ENCODE peak calls at places on chromosomes 1 and 21, in ten cellular contexts. L, T, I, Q, Y, O, B, Z, K and F are unnamed samples.

GRCh38 chr1:1777510-1777909 is 760 bp downstream of the NADK start:
- DNase-seq in L (peak; percentile 81), T (no peak), I (peak; percentile 88), Q (peak; percentile 10), Y (no peak), O (no peak), B (peak; percentile 52), Z (no peak), K (no peak), F (peak; percentile 58)

GRCh38 chr1:82264762-82265161 is 464.0 kb downstream of the ADGRL2 start:
- DNase-seq in L (no peak), T (no peak), I (no peak), Q (no peak), Y (no peak), O (no peak), B (no peak), Z (no peak), K (no peak), F (no peak)

GRCh38 chr1:164774413-164774812 is 215.4 kb downstream of the PBX1 start:
- DNase-seq in L (no peak), T (no peak), I (no peak), Q (no peak), Y (no peak), O (no peak), B (no peak), Z (no peak), K (no peak), F (peak; percentile 31)

GRCh38 chr1:168230709-168231108 is 4.9 kb downstream of the SFT2D2 start:
- DNase-seq in L (no peak), T (no peak), I (no peak), Q (no peak), Y (no peak), O (no peak), B (no peak), Z (peak; percentile 63), K (no peak), F (no peak)

GRCh38 chr21:45592208-45592619 is 50.0 kb upstream of the SLC19A1 start:
- DNase-seq in L (peak; percentile 54), T (no peak), I (peak; percentile 19), Q (no peak), Y (peak; percentile 71), O (no peak), B (no peak), Z (no peak), K (peak; percentile 18), F (peak; percentile 40)

GRCh38 chr1:7295946-7296345 is 475.1 kb upstream of the VAMP3 start:
- DNase-seq in L (no peak), T (no peak), I (no peak), Q (no peak), Y (no peak), O (no peak), B (no peak), Z (no peak), K (no peak), F (no peak)

GRCh38 chr1:20896824-20897223 is 109.7 kb upstream of the HP1BP3 start:
- DNase-seq in L (no peak), T (no peak), I (no peak), Q (no peak), Y (no peak), O (no peak), B (no peak), Z (peak; percentile 93), K (no peak), F (no peak)

GRCh38 chr1:175499595-175500367 is 243.6 kb downstream of the TNR start:
- DNase-seq in L (no peak), T (no peak), I (no peak), Q (no peak), Y (no peak), O (no peak), B (no peak), Z (no peak), K (no peak), F (no peak)

GRCh38 chr1:50425376-50426107 is 2.3 kb upstream of the DMRTA2 start:
- DNase-seq in L (no peak), T (no peak), I (no peak), Q (no peak), Y (no peak), O (no peak), B (no peak), Z (peak; percentile 35), K (no peak), F (no peak)

GRCh38 chr1:234331511-234331910 is 41.7 kb upstream of the COA6 start:
- DNase-seq in L (no peak), T (no peak), I (no peak), Q (no peak), Y (no peak), O (no peak), B (no peak), Z (no peak), K (no peak), F (no peak)

GRCh38 chr1:78527706-78528105 is 36.9 kb downstream of the PTGFR start:
- DNase-seq in L (no peak), T (no peak), I (no peak), Q (no peak), Y (no peak), O (no peak), B (no peak), Z (no peak), K (no peak), F (no peak)

GRCh38 chr1:33292726-33293340 is 28.1 kb downstream of the A3GALT2 start:
- DNase-seq in L (peak; percentile 64), T (no peak), I (no peak), Q (no peak), Y (no peak), O (no peak), B (no peak), Z (no peak), K (no peak), F (peak; percentile 23)

GRCh38 chr1:33288976-33289857 is 31.7 kb downstream of the A3GALT2 start:
- DNase-seq in L (peak; percentile 58), T (no peak), I (no peak), Q (no peak), Y (peak; percentile 30), O (no peak), B (no peak), Z (no peak), K (no peak), F (peak; percentile 9)

GRCh38 chr1:33286451-33287185 is 30.3 kb downstream of the ZNF362 start:
- DNase-seq in L (peak; percentile 14), T (no peak), I (no peak), Q (no peak), Y (peak; percentile 51), O (no peak), B (no peak), Z (no peak), K (no peak), F (no peak)

GRCh38 chr1:33294071-33295010 is 26.6 kb downstream of the A3GALT2 start:
- DNase-seq in L (peak; percentile 44), T (no peak), I (no peak), Q (no peak), Y (peak; percentile 22), O (no peak), B (no peak), Z (no peak), K (no peak), F (peak; percentile 11)

GRCh38 chr1:33289858-33290154 is 31.1 kb downstream of the A3GALT2 start:
- DNase-seq in L (no peak), T (no peak), I (no peak), Q (no peak), Y (no peak), O (no peak), B (no peak), Z (no peak), K (no peak), F (no peak)
- H3K27ac ChIP-seq in L (no peak overlapping the region), T (no peak overlapping the region), I (no peak overlapping the region), Q (no peak overlapping the region), Y (no peak overlapping the region), O (no peak overlapping the region), B (no peak overlapping the region), Z (no peak overlapping the region), K (no peak overlapping the region), F (no peak overlapping the region)

GRCh38 chr1:162171078-162171477 is 101.6 kb downstream of the NOS1AP start:
- DNase-seq in L (no peak), T (no peak), I (no peak), Q (no peak), Y (no peak), O (no peak), B (no peak), Z (no peak), K (no peak), F (no peak)
- H3K4me1 ChIP-seq in L (peaks cover 55% of the 10 kb centered on the region), T (peaks cover 40% of the 10 kb centered on the region), I (no peaks in the 10 kb centered on the region), Q (peaks cover 10% of the 10 kb centered on the region), Y (no peaks in the 10 kb centered on the region), O (no peaks in the 10 kb centered on the region), B (no peaks in the 10 kb centered on the region), Z (no peaks in the 10 kb centered on the region), K (peaks cover 9% of the 10 kb centered on the region), F (peaks cover 23% of the 10 kb centered on the region)

GRCh38 chr21:34179204-34179935 is 106.0 kb downstream of the MRPS6 start:
- DNase-seq in L (peak; percentile 17), T (no peak), I (no peak), Q (no peak), Y (no peak), O (no peak), B (no peak), Z (no peak), K (no peak), F (no peak)

GRCh38 chr21:34180826-34181359 is 107.5 kb downstream of the MRPS6 start:
- DNase-seq in L (peak; percentile 63), T (no peak), I (no peak), Q (no peak), Y (no peak), O (no peak), B (no peak), Z (no peak), K (no peak), F (no peak)

GRCh38 chr21:34181418-34181817 is 108.0 kb downstream of the MRPS6 start:
- DNase-seq in L (peak; percentile 28), T (no peak), I (no peak), Q (no peak), Y (no peak), O (no peak), B (peak; percentile 71), Z (no peak), K (no peak), F (no peak)

GRCh38 chr21:34182436-34182835 is 109.1 kb downstream of the MRPS6 start:
- DNase-seq in L (peak; percentile 27), T (no peak), I (no peak), Q (no peak), Y (no peak), O (no peak), B (no peak), Z (no peak), K (no peak), F (no peak)

DNA sequence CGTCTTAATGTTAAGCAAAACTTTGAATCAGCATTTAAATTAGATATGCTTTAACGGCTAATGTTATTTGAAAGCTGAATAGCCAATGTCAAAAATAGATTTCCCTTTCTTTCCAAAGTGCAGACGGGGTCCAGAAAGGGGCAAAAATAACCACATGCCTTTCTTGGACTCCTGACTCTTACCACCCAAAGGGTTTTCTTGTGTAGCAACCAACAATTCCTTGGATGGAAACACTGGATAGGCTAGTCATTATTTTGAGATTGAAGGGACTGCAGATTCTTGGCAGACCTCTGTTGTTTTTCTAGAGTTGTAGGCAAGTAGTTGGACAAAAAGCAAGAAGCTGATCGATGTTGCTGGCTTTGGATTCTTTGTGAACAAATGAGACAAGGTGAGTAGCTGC is 107.0 kb downstream of the MRPS6 start:
- DNase-seq in L (no peak), T (no peak), I (no peak), Q (no peak), Y (no peak), O (no peak), B (no peak), Z (no peak), K (no peak), F (no peak)
- TF ChIP-seq POLR2A in L (no peak), T (no peak), I (no peak), Q (no peak), Y (no peak), O (no peak), B (no peak), Z (no peak), K (no peak), F (no peak)

GRCh38 chr1:92833840-92834239 is 2.0 kb downstream of the RPL5 start:
- DNase-seq in L (no peak), T (no peak), I (no peak), Q (no peak), Y (no peak), O (no peak), B (no peak), Z (no peak), K (no peak), F (no peak)
- H3K27ac ChIP-seq in L (peak overlapping the region; percentile 97), T (peak overlapping the region; percentile 93), I (peak overlapping the region; percentile 90), Q (peak overlapping the region; percentile 31), Y (peak overlapping the region; percentile 94), O (no peak overlapping the region), B (no peak overlapping the region), Z (peak overlapping the region; percentile 27), K (peak overlapping the region; percentile 96), F (peak overlapping the region; percentile 87)